ENCODE peak calls at places on chromosome 10, in nine cellular contexts. O is endodermal cell, Y is hepatocyte, N is right atrium auricular region, A is brain microvascular endothelial cell, K is adrenal gland, G is NT2/D1, I is body of pancreas, R is heart left ventricle. Q is an unnamed sample.

GRCh38 chr10:3143791-3144434 is 28.7 kb downstream of the PITRM1 start:
- DNase-seq in O (no peak), Y (no peak), N (no peak), A (no peak), K (no peak), G (no peak), I (no peak), R (no peak), Q (no peak)

GRCh38 chr10:11898372-11899066 is 75.4 kb downstream of the PROSER2 start:
- DNase-seq in O (peak), Y (peak), N (no peak), A (no peak), K (no peak), G (no peak), I (peak), R (no peak), Q (peak)

GRCh38 chr10:129845081-129845823 is 118.8 kb downstream of the EBF3 start:
- DNase-seq in O (no peak), Y (no peak), N (no peak), A (no peak), K (no peak), G (no peak), I (no peak), R (no peak), Q (no peak)

GRCh38 chr10:128050937-128051336 is 75.3 kb downstream of the MKI67 start:
- DNase-seq in O (no peak), Y (no peak), N (no peak), A (no peak), K (peak), G (no peak), I (no peak), R (no peak), Q (no peak)

GRCh38 chr10:24120651-24121050 is 88.3 kb upstream of the KIAA1217 start:
- DNase-seq in O (no peak), Y (no peak), N (no peak), A (no peak), K (no peak), G (no peak), I (no peak), R (no peak), Q (no peak)

GRCh38 chr10:73561192-73561591 is 29.9 kb downstream of the USP54 start:
- DNase-seq in O (no peak), Y (no peak), N (no peak), A (no peak), K (no peak), G (no peak), I (no peak), R (no peak), Q (no peak)

GRCh38 chr10:46515402-46516192 is 40.9 kb downstream of the GPRIN2 start:
- DNase-seq in O (peak), Y (no peak), N (no peak), A (no peak), K (no peak), G (no peak), I (no peak), R (no peak), Q (no peak)

GRCh38 chr10:119742988-119743646 is 17.3 kb downstream of the INPP5F start:
- DNase-seq in O (no peak), Y (peak), N (no peak), A (peak), K (no peak), G (no peak), I (no peak), R (no peak), Q (no peak)

GRCh38 chr10:77114181-77114821 is 523.3 kb downstream of the KCNMA1 start:
- DNase-seq in O (peak), Y (no peak), N (no peak), A (no peak), K (no peak), G (peak), I (no peak), R (no peak), Q (no peak)

GRCh38 chr10:31554556-31554955 is 235.5 kb downstream of the ZEB1 start:
- DNase-seq in O (no peak), Y (no peak), N (no peak), A (peak), K (no peak), G (no peak), I (no peak), R (no peak), Q (peak)

GRCh38 chr10:122301811-122302115 is 30.7 kb downstream of the BTBD16 start:
- DNase-seq in O (no peak), Y (no peak), N (peak), A (no peak), K (no peak), G (no peak), I (no peak), R (no peak), Q (no peak)

GRCh38 chr10:61643316-61643751 is 19.4 kb upstream of the CABCOCO1 start:
- DNase-seq in O (no peak), Y (no peak), N (no peak), A (peak), K (no peak), G (no peak), I (no peak), R (no peak), Q (peak)

GRCh38 chr10:97683556-97684357 is 3.3 kb downstream of the AVPI1 start:
- DNase-seq in O (peak), Y (no peak), N (no peak), A (no peak), K (peak), G (no peak), I (peak), R (no peak), Q (no peak)

GRCh38 chr10:70993051-70993450 is 104.7 kb upstream of the PCBD1 start:
- DNase-seq in O (peak), Y (no peak), N (no peak), A (no peak), K (no peak), G (no peak), I (no peak), R (no peak), Q (no peak)

GRCh38 chr10:110919971-110920881 is 822 bp downstream of the SHOC2 start:
- DNase-seq in O (peak), Y (peak), N (peak), A (peak), K (peak), G (no peak), I (peak), R (peak), Q (no peak)

GRCh38 chr10:1543596-1543995 is 193.7 kb downstream of the ADARB2 start:
- DNase-seq in O (no peak), Y (no peak), N (no peak), A (no peak), K (no peak), G (no peak), I (no peak), R (no peak), Q (no peak)

GRCh38 chr10:72730462-72730861 is 38.5 kb downstream of the MCU start:
- DNase-seq in O (no peak), Y (no peak), N (no peak), A (no peak), K (no peak), G (no peak), I (no peak), R (no peak), Q (peak)

GRCh38 chr10:70320751-70321150 is 36.9 kb upstream of the NPFFR1 start:
- DNase-seq in O (no peak), Y (no peak), N (no peak), A (no peak), K (no peak), G (no peak), I (no peak), R (peak), Q (no peak)

GRCh38 chr10:124579003-124579384 is 117.4 kb downstream of the LHPP start:
- DNase-seq in O (no peak), Y (no peak), N (no peak), A (no peak), K (no peak), G (no peak), I (no peak), R (no peak), Q (peak)

GRCh38 chr10:77308084-77308732 is 329.4 kb downstream of the KCNMA1 start:
- DNase-seq in O (no peak), Y (no peak), N (no peak), A (no peak), K (no peak), G (no peak), I (no peak), R (no peak), Q (no peak)

GRCh38 chr10:81792729-81793128 is 82.3 kb upstream of the NRG3 start:
- DNase-seq in O (no peak), Y (no peak), N (no peak), A (no peak), K (no peak), G (no peak), I (no peak), R (no peak), Q (no peak)

GRCh38 chr10:5092848-5093790 is 1.1 kb upstream of the AKR1C3 start:
- DNase-seq in O (no peak), Y (no peak), N (no peak), A (no peak), K (no peak), G (no peak), I (no peak), R (no peak), Q (no peak)

GRCh38 chr10:20207700-20208099 is 391.5 kb downstream of the PLXDC2 start:
- DNase-seq in O (no peak), Y (no peak), N (no peak), A (no peak), K (no peak), G (no peak), I (no peak), R (no peak), Q (no peak)

GRCh38 chr10:29651767-29652166 is 17.0 kb upstream of the SVIL start:
- DNase-seq in O (no peak), Y (no peak), N (no peak), A (no peak), K (no peak), G (no peak), I (no peak), R (no peak), Q (no peak)

GRCh38 chr10:97676770-97677581 is 10.1 kb downstream of the AVPI1 start:
- DNase-seq in O (peak), Y (peak), N (no peak), A (no peak), K (no peak), G (no peak), I (peak), R (no peak), Q (no peak)

GRCh38 chr10:8910314-8910713 is 855.8 kb downstream of the GATA3 start:
- DNase-seq in O (peak), Y (no peak), N (no peak), A (no peak), K (no peak), G (no peak), I (no peak), R (no peak), Q (no peak)

GRCh38 chr10:77922551-77923179 is 3.9 kb downstream of the DLG5 start:
- DNase-seq in O (no peak), Y (no peak), N (no peak), A (no peak), K (no peak), G (no peak), I (no peak), R (no peak), Q (no peak)

GRCh38 chr10:29896053-29896452 is 163.3 kb downstream of the JCAD start:
- DNase-seq in O (no peak), Y (no peak), N (no peak), A (peak), K (no peak), G (no peak), I (no peak), R (no peak), Q (peak)

GRCh38 chr10:32981760-32982159 is 23.7 kb upstream of the ITGB1 start:
- DNase-seq in O (no peak), Y (peak), N (no peak), A (peak), K (peak), G (no peak), I (peak), R (peak), Q (no peak)

GRCh38 chr10:17375936-17376584 is 78.3 kb downstream of the ST8SIA6 start:
- DNase-seq in O (peak), Y (no peak), N (no peak), A (peak), K (no peak), G (peak), I (no peak), R (no peak), Q (no peak)

GRCh38 chr10:3639546-3639945 is 145.5 kb downstream of the KLF6 start:
- DNase-seq in O (no peak), Y (no peak), N (no peak), A (no peak), K (no peak), G (no peak), I (no peak), R (no peak), Q (no peak)

GRCh38 chr10:12073526-12073925 is 4.8 kb downstream of the DHTKD1 start:
- DNase-seq in O (no peak), Y (peak), N (no peak), A (no peak), K (no peak), G (no peak), I (no peak), R (no peak), Q (no peak)

DNA sequence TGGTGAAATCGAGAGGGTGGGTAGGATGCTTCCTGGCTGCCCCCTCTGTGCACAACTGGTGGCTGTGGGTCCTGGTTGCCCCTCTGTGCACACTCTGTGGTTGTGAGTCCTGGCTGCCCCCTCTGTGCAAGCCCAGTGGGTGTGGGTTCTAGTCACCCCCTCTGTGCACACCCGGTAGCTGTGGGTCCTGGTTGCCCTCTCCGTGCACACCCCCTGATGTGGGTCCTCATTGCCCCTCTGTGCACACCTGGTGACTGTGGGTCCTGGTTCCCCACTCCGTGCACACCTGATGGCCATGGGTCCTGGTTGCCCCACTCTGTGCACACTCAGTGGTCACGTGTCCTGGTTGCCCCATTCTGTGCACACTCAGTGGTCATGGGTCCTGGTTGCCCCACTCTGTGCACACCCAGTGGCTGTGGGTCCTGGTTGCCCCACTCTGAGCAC is 20.3 kb upstream of the RET start:
- DNase-seq in O (peak), Y (no peak), N (no peak), A (no peak), K (no peak), G (no peak), I (peak), R (no peak), Q (no peak)
- H3K4me3 ChIP-seq in O (no peak), Y (no peak), N (no peak), A (no peak), K (no peak), G (no peak), I (no peak), R (no peak), Q (no peak)

GRCh38 chr10:104638861-104639594 is 2.1 kb upstream of the SORCS3 start:
- DNase-seq in O (peak), Y (peak), N (no peak), A (no peak), K (no peak), G (no peak), I (no peak), R (no peak), Q (no peak)
- H3K4me3 ChIP-seq in O (peak), Y (no peak), N (no peak), A (no peak), K (no peak), G (peak), I (no peak), R (peak), Q (no peak)

DNA sequence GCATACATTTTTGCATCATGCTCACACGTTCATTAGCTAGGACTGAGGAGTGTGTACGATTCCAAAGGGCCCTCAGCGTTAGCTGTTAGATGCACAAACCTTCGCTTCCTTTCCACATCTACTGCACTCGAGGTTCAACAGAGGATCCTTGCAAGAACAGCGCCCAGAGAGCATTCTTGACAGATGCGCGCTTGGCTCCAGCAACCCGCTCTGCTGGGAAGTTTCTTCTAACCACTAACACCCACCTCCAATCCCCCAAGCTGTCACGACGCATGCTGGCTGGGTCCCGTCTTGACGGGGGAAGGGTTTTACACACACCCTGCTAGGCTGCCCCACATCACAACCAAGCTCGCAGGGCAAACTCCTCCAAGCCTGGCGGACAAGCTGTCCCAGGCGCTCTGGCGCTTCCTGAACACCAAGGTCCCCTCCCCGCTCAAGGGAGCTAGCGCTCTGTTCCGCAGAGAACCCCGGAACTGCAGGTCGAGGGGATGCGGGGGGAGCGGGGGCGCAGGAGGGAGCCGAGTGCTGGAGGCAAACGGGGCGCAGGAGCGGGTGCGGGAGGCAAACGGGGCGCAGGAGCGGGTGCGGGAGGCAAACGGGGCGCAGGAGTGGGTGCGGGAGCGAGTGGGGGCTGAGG is 653 bp upstream of the ADRB1 start:
- DNase-seq in O (peak), Y (peak), N (no peak), A (peak), K (no peak), G (peak), I (peak), R (peak), Q (no peak)
- H3K4me3 ChIP-seq in O (peak), Y (peak), N (peak), A (peak), K (peak), G (peak), I (peak), R (peak), Q (peak)

GRCh38 chr10:132667613-132668394 is 118.1 kb downstream of the NKX6-2 start:
- DNase-seq in O (no peak), Y (no peak), N (no peak), A (peak), K (no peak), G (no peak), I (no peak), R (no peak), Q (peak)

GRCh38 chr10:132664407-132664806 is 121.5 kb downstream of the NKX6-2 start:
- DNase-seq in O (no peak), Y (no peak), N (no peak), A (no peak), K (no peak), G (no peak), I (no peak), R (no peak), Q (no peak)

GRCh38 chr10:132664883-132665282 is 121.1 kb downstream of the NKX6-2 start:
- DNase-seq in O (no peak), Y (no peak), N (no peak), A (no peak), K (no peak), G (no peak), I (peak), R (no peak), Q (no peak)

GRCh38 chr10:132666733-132667612 is 119.0 kb downstream of the NKX6-2 start:
- DNase-seq in O (no peak), Y (no peak), N (no peak), A (peak), K (no peak), G (no peak), I (no peak), R (no peak), Q (no peak)

DNA sequence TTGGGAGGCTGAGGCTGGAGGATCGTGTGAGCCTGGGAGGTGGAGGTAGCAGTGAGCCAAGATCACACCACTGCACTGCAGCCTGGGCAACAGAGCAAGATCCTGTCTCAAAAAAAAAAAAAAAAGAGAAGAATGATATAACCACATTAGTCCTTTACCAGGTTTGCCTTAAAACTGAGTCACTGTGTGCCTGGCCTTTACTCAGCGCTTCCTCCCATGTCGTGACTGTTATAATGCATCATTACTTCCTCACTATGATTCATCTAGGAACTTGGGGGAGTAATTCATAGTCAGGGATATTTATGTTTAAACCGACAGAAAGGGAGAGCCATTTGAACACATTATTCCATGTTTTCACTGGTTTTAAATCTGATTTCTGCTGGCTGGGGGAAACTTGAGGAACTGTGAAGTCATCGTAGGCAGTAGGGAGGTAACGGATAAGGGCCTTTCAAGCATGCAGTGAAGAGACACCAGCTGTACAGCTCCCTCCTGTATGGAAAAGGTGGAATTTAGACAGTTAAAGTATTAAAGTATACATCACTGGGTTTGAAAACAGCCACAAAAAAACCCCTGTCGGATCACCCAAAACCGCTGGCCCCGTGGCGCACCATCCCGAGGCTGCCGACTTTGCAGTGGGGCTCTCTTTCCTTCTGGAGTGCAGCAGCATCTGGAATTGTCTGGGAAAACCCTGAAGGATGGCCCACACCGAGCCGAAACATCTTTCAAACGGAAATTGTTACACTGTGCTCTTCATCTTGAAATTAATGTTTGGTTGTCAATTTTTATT is 119.8 kb downstream of the NKX6-2 start:
- DNase-seq in O (no peak), Y (no peak), N (no peak), A (peak), K (no peak), G (no peak), I (peak), R (no peak), Q (peak)
- H3K4me3 ChIP-seq in O (no peak), Y (no peak), N (no peak), A (peak), K (no peak), G (no peak), I (no peak), R (no peak), Q (peak)

GRCh38 chr10:102651455-102652169 is 7.3 kb downstream of the TRIM8 start:
- DNase-seq in O (no peak), Y (no peak), N (no peak), A (no peak), K (no peak), G (no peak), I (no peak), R (no peak), Q (no peak)

GRCh38 chr10:102650655-102651454 is 6.6 kb downstream of the TRIM8 start:
- DNase-seq in O (no peak), Y (no peak), N (no peak), A (no peak), K (no peak), G (no peak), I (no peak), R (no peak), Q (no peak)

GRCh38 chr10:102648889-102649752 is 4.8 kb downstream of the TRIM8 start:
- DNase-seq in O (no peak), Y (no peak), N (no peak), A (no peak), K (no peak), G (no peak), I (peak), R (no peak), Q (no peak)

GRCh38 chr10:102648269-102648888 is 4.1 kb downstream of the TRIM8 start:
- DNase-seq in O (no peak), Y (no peak), N (no peak), A (no peak), K (no peak), G (no peak), I (no peak), R (no peak), Q (no peak)

GRCh38 chr10:102649770-102650654 is 5.7 kb downstream of the TRIM8 start:
- DNase-seq in O (no peak), Y (no peak), N (no peak), A (no peak), K (no peak), G (no peak), I (no peak), R (no peak), Q (no peak)
- H3K4me3 ChIP-seq in O (no peak), Y (no peak), N (no peak), A (no peak), K (peak), G (no peak), I (no peak), R (peak), Q (peak)

GRCh38 chr10:132699411-132700167 is 86.4 kb downstream of the NKX6-2 start:
- DNase-seq in O (peak), Y (no peak), N (no peak), A (no peak), K (no peak), G (no peak), I (peak), R (no peak), Q (no peak)

GRCh38 chr10:132698761-132699391 is 87.1 kb downstream of the NKX6-2 start:
- DNase-seq in O (peak), Y (no peak), N (no peak), A (no peak), K (no peak), G (no peak), I (peak), R (no peak), Q (no peak)

GRCh38 chr10:132701099-132701845 is 84.7 kb downstream of the NKX6-2 start:
- DNase-seq in O (peak), Y (no peak), N (no peak), A (no peak), K (no peak), G (no peak), I (no peak), R (no peak), Q (no peak)

GRCh38 chr10:132701846-132702190 is 84.1 kb downstream of the NKX6-2 start:
- DNase-seq in O (no peak), Y (no peak), N (no peak), A (no peak), K (no peak), G (no peak), I (no peak), R (no peak), Q (no peak)

GRCh38 chr10:132700168-132701098 is 85.5 kb downstream of the NKX6-2 start:
- DNase-seq in O (peak), Y (no peak), N (no peak), A (peak), K (peak), G (no peak), I (peak), R (no peak), Q (no peak)
- H3K4me3 ChIP-seq in O (no peak), Y (no peak), N (no peak), A (no peak), K (no peak), G (no peak), I (no peak), R (no peak), Q (no peak)